ENCODE peak calls at places on chromosomes 6 and 20, in ten cellular contexts. One of them, this sample, is unnamed.

GRCh38 chr6:20605581-20605980 is 71.3 kb downstream of the CDKAL1 start:
- DNase-seq in GF-D8: no peak
- DNase-seq in HTR-8/SVneo: no peak
- DNase-seq in naive thymus-derived CD4-positive, alpha-beta T cell: no peak
- DNase-seq in NCI-H774: no peak
- DNase-seq in GM18507: no peak
- DNase-seq in NCI-H1417: no peak
- DNase-seq in aorta: no peak
- DNase-seq in epithelial cell of prostate: peak; percentile 3
- DNase-seq in activated CD4-positive, CD25-positive, alpha-beta regulatory T cell: no peak
- DNase-seq in this sample: no peak

GRCh38 chr20:46964299-46965123 is 69.9 kb downstream of the EYA2 start:
- DNase-seq in GF-D8: no peak
- DNase-seq in HTR-8/SVneo: no peak
- DNase-seq in naive thymus-derived CD4-positive, alpha-beta T cell: no peak
- DNase-seq in NCI-H774: no peak
- DNase-seq in GM18507: no peak
- DNase-seq in NCI-H1417: peak; percentile 31
- DNase-seq in aorta: no peak
- DNase-seq in epithelial cell of prostate: no peak
- DNase-seq in activated CD4-positive, CD25-positive, alpha-beta regulatory T cell: no peak
- DNase-seq in this sample: no peak

GRCh38 chr20:48771542-48771941 is 56.3 kb downstream of the PREX1 start:
- DNase-seq in GF-D8: peak; percentile 88
- DNase-seq in HTR-8/SVneo: no peak
- DNase-seq in naive thymus-derived CD4-positive, alpha-beta T cell: no peak
- DNase-seq in NCI-H774: no peak
- DNase-seq in GM18507: no peak
- DNase-seq in NCI-H1417: no peak
- DNase-seq in aorta: no peak
- DNase-seq in epithelial cell of prostate: no peak
- DNase-seq in activated CD4-positive, CD25-positive, alpha-beta regulatory T cell: no peak
- DNase-seq in this sample: no peak

GRCh38 chr6:56450882-56451739 is 191.6 kb downstream of the DST start:
- DNase-seq in GF-D8: no peak
- DNase-seq in HTR-8/SVneo: no peak
- DNase-seq in naive thymus-derived CD4-positive, alpha-beta T cell: no peak
- DNase-seq in NCI-H774: no peak
- DNase-seq in GM18507: no peak
- DNase-seq in NCI-H1417: no peak
- DNase-seq in aorta: no peak
- DNase-seq in epithelial cell of prostate: no peak
- DNase-seq in activated CD4-positive, CD25-positive, alpha-beta regulatory T cell: no peak
- DNase-seq in this sample: no peak

GRCh38 chr6:132504757-132505156 is 8.2 kb downstream of the STX7 start:
- DNase-seq in GF-D8: no peak
- DNase-seq in HTR-8/SVneo: no peak
- DNase-seq in naive thymus-derived CD4-positive, alpha-beta T cell: no peak
- DNase-seq in NCI-H774: no peak
- DNase-seq in GM18507: no peak
- DNase-seq in NCI-H1417: no peak
- DNase-seq in aorta: no peak
- DNase-seq in epithelial cell of prostate: no peak
- DNase-seq in activated CD4-positive, CD25-positive, alpha-beta regulatory T cell: no peak
- DNase-seq in this sample: no peak

GRCh38 chr6:19535351-19535750 is 301.8 kb upstream of the ID4 start:
- DNase-seq in GF-D8: no peak
- DNase-seq in HTR-8/SVneo: no peak
- DNase-seq in naive thymus-derived CD4-positive, alpha-beta T cell: no peak
- DNase-seq in NCI-H774: peak; percentile 2
- DNase-seq in GM18507: no peak
- DNase-seq in NCI-H1417: peak; percentile 7
- DNase-seq in aorta: no peak
- DNase-seq in epithelial cell of prostate: no peak
- DNase-seq in activated CD4-positive, CD25-positive, alpha-beta regulatory T cell: no peak
- DNase-seq in this sample: no peak

GRCh38 chr6:17588011-17588410 is 12.1 kb upstream of the FAM8A1 start:
- DNase-seq in GF-D8: no peak
- DNase-seq in HTR-8/SVneo: no peak
- DNase-seq in naive thymus-derived CD4-positive, alpha-beta T cell: no peak
- DNase-seq in NCI-H774: no peak
- DNase-seq in GM18507: no peak
- DNase-seq in NCI-H1417: no peak
- DNase-seq in aorta: no peak
- DNase-seq in epithelial cell of prostate: no peak
- DNase-seq in activated CD4-positive, CD25-positive, alpha-beta regulatory T cell: no peak
- DNase-seq in this sample: no peak

GRCh38 chr6:117206951-117207687 is 58.2 kb upstream of the VGLL2 start:
- DNase-seq in GF-D8: no peak
- DNase-seq in HTR-8/SVneo: peak; percentile 57
- DNase-seq in naive thymus-derived CD4-positive, alpha-beta T cell: no peak
- DNase-seq in NCI-H774: no peak
- DNase-seq in GM18507: no peak
- DNase-seq in NCI-H1417: no peak
- DNase-seq in aorta: no peak
- DNase-seq in epithelial cell of prostate: no peak
- DNase-seq in activated CD4-positive, CD25-positive, alpha-beta regulatory T cell: no peak
- DNase-seq in this sample: no peak

GRCh38 chr6:155248021-155249001 is 15.5 kb upstream of the CLDN20 start:
- DNase-seq in GF-D8: no peak
- DNase-seq in HTR-8/SVneo: peak; percentile 51
- DNase-seq in naive thymus-derived CD4-positive, alpha-beta T cell: no peak
- DNase-seq in NCI-H774: no peak
- DNase-seq in GM18507: peak; percentile 39
- DNase-seq in NCI-H1417: peak; percentile 71
- DNase-seq in aorta: no peak
- DNase-seq in epithelial cell of prostate: peak; percentile 16
- DNase-seq in activated CD4-positive, CD25-positive, alpha-beta regulatory T cell: no peak
- DNase-seq in this sample: peak; percentile 43

GRCh38 chr20:63309261-63310071 is 16.5 kb downstream of the COL20A1 start:
- DNase-seq in GF-D8: no peak
- DNase-seq in HTR-8/SVneo: peak; percentile 94
- DNase-seq in naive thymus-derived CD4-positive, alpha-beta T cell: no peak
- DNase-seq in NCI-H774: no peak
- DNase-seq in GM18507: no peak
- DNase-seq in NCI-H1417: peak; percentile 80
- DNase-seq in aorta: no peak
- DNase-seq in epithelial cell of prostate: no peak
- DNase-seq in activated CD4-positive, CD25-positive, alpha-beta regulatory T cell: no peak
- DNase-seq in this sample: no peak

GRCh38 chr6:5996701-5997419 is 9.9 kb downstream of the NRN1 start:
- DNase-seq in GF-D8: no peak
- DNase-seq in HTR-8/SVneo: peak; percentile 48
- DNase-seq in naive thymus-derived CD4-positive, alpha-beta T cell: no peak
- DNase-seq in NCI-H774: no peak
- DNase-seq in GM18507: no peak
- DNase-seq in NCI-H1417: peak; percentile 81
- DNase-seq in aorta: no peak
- DNase-seq in epithelial cell of prostate: no peak
- DNase-seq in activated CD4-positive, CD25-positive, alpha-beta regulatory T cell: no peak
- DNase-seq in this sample: no peak

GRCh38 chr6:17584241-17584803 is 15.8 kb upstream of the FAM8A1 start:
- DNase-seq in GF-D8: peak; percentile 34
- DNase-seq in HTR-8/SVneo: peak; percentile 77
- DNase-seq in naive thymus-derived CD4-positive, alpha-beta T cell: peak; percentile 54
- DNase-seq in NCI-H774: peak; percentile 55
- DNase-seq in GM18507: no peak
- DNase-seq in NCI-H1417: peak; percentile 83
- DNase-seq in aorta: no peak
- DNase-seq in epithelial cell of prostate: no peak
- DNase-seq in activated CD4-positive, CD25-positive, alpha-beta regulatory T cell: no peak
- DNase-seq in this sample: no peak

GRCh38 chr6:30730611-30731435 is 10.7 kb downstream of the TUBB start:
- DNase-seq in GF-D8: peak; percentile 43
- DNase-seq in HTR-8/SVneo: no peak
- DNase-seq in naive thymus-derived CD4-positive, alpha-beta T cell: peak; percentile 82
- DNase-seq in NCI-H774: peak; percentile 78
- DNase-seq in GM18507: no peak
- DNase-seq in NCI-H1417: peak; percentile 92
- DNase-seq in aorta: no peak
- DNase-seq in epithelial cell of prostate: peak; percentile 63
- DNase-seq in activated CD4-positive, CD25-positive, alpha-beta regulatory T cell: peak; percentile 69
- DNase-seq in this sample: peak; percentile 80

GRCh38 chr20:32902456-32903420 is 44.0 kb downstream of the EFCAB8 start:
- DNase-seq in GF-D8: no peak
- DNase-seq in HTR-8/SVneo: peak; percentile 87
- DNase-seq in naive thymus-derived CD4-positive, alpha-beta T cell: peak; percentile 65
- DNase-seq in NCI-H774: peak; percentile 45
- DNase-seq in GM18507: peak; percentile 52
- DNase-seq in NCI-H1417: peak; percentile 64
- DNase-seq in aorta: peak; percentile 81
- DNase-seq in epithelial cell of prostate: no peak
- DNase-seq in activated CD4-positive, CD25-positive, alpha-beta regulatory T cell: peak; percentile 38
- DNase-seq in this sample: peak; percentile 63

GRCh38 chr6:124282541-124282940 is 478.9 kb downstream of the NKAIN2 start:
- DNase-seq in GF-D8: no peak
- DNase-seq in HTR-8/SVneo: no peak
- DNase-seq in naive thymus-derived CD4-positive, alpha-beta T cell: no peak
- DNase-seq in NCI-H774: no peak
- DNase-seq in GM18507: no peak
- DNase-seq in NCI-H1417: no peak
- DNase-seq in aorta: no peak
- DNase-seq in epithelial cell of prostate: no peak
- DNase-seq in activated CD4-positive, CD25-positive, alpha-beta regulatory T cell: no peak
- DNase-seq in this sample: no peak

GRCh38 chr20:44176833-44177533 is 10.0 kb downstream of the JPH2 start:
- DNase-seq in GF-D8: no peak
- DNase-seq in HTR-8/SVneo: no peak
- DNase-seq in naive thymus-derived CD4-positive, alpha-beta T cell: no peak
- DNase-seq in NCI-H774: no peak
- DNase-seq in GM18507: no peak
- DNase-seq in NCI-H1417: no peak
- DNase-seq in aorta: no peak
- DNase-seq in epithelial cell of prostate: no peak
- DNase-seq in activated CD4-positive, CD25-positive, alpha-beta regulatory T cell: no peak
- DNase-seq in this sample: no peak

GRCh38 chr6:12265795-12266194 is 24.4 kb upstream of the EDN1 start:
- DNase-seq in GF-D8: no peak
- DNase-seq in HTR-8/SVneo: no peak
- DNase-seq in naive thymus-derived CD4-positive, alpha-beta T cell: no peak
- DNase-seq in NCI-H774: no peak
- DNase-seq in GM18507: no peak
- DNase-seq in NCI-H1417: no peak
- DNase-seq in aorta: no peak
- DNase-seq in epithelial cell of prostate: no peak
- DNase-seq in activated CD4-positive, CD25-positive, alpha-beta regulatory T cell: no peak
- DNase-seq in this sample: no peak

GRCh38 chr20:48797275-48797825 is 30.4 kb downstream of the PREX1 start:
- DNase-seq in GF-D8: no peak
- DNase-seq in HTR-8/SVneo: no peak
- DNase-seq in naive thymus-derived CD4-positive, alpha-beta T cell: no peak
- DNase-seq in NCI-H774: no peak
- DNase-seq in GM18507: no peak
- DNase-seq in NCI-H1417: no peak
- DNase-seq in aorta: peak; percentile 69
- DNase-seq in epithelial cell of prostate: no peak
- DNase-seq in activated CD4-positive, CD25-positive, alpha-beta regulatory T cell: no peak
- DNase-seq in this sample: no peak

GRCh38 chr6:165807249-165807951 is 144.4 kb upstream of the PDE10A start:
- DNase-seq in GF-D8: no peak
- DNase-seq in HTR-8/SVneo: no peak
- DNase-seq in naive thymus-derived CD4-positive, alpha-beta T cell: no peak
- DNase-seq in NCI-H774: no peak
- DNase-seq in GM18507: no peak
- DNase-seq in NCI-H1417: no peak
- DNase-seq in aorta: no peak
- DNase-seq in epithelial cell of prostate: no peak
- DNase-seq in activated CD4-positive, CD25-positive, alpha-beta regulatory T cell: no peak
- DNase-seq in this sample: no peak

GRCh38 chr6:99879431-99879830 is 114.6 kb downstream of the MCHR2 start:
- DNase-seq in GF-D8: no peak
- DNase-seq in HTR-8/SVneo: no peak
- DNase-seq in naive thymus-derived CD4-positive, alpha-beta T cell: no peak
- DNase-seq in NCI-H774: no peak
- DNase-seq in GM18507: no peak
- DNase-seq in NCI-H1417: no peak
- DNase-seq in aorta: no peak
- DNase-seq in epithelial cell of prostate: no peak
- DNase-seq in activated CD4-positive, CD25-positive, alpha-beta regulatory T cell: no peak
- DNase-seq in this sample: no peak

GRCh38 chr6:138287144-138287955 is 69.1 kb upstream of the PBOV1 start:
- DNase-seq in GF-D8: no peak
- DNase-seq in HTR-8/SVneo: no peak
- DNase-seq in naive thymus-derived CD4-positive, alpha-beta T cell: peak; percentile 26
- DNase-seq in NCI-H774: peak; percentile 65
- DNase-seq in GM18507: no peak
- DNase-seq in NCI-H1417: peak; percentile 86
- DNase-seq in aorta: no peak
- DNase-seq in epithelial cell of prostate: no peak
- DNase-seq in activated CD4-positive, CD25-positive, alpha-beta regulatory T cell: peak; percentile 6
- DNase-seq in this sample: no peak